ENCODE peak calls at places on chromosomes 2 and 18, in five cellular contexts. U, M, J, I and T are unnamed samples. For H3K27me3, the result is how much of the 10 kb centered on the place peaks cover.

GRCh38 chr2:11100976-11101375 is 54.3 kb upstream of the SLC66A3 start:
- DNase-seq in M (no peak), J (no peak), I (no peak), U (no peak), T (no peak)

GRCh38 chr2:169767243-169767888 is 31.3 kb upstream of the SSB start:
- DNase-seq in J (no peak), U (peak), M (peak), I (peak), T (peak)

GRCh38 chr2:145842002-145842401 is 1322.1 kb upstream of the ZEB2 start:
- DNase-seq in M (peak), J (no peak), I (no peak), U (no peak), T (no peak)

GRCh38 chr18:68449292-68449691 is 265.6 kb downstream of the TMX3 start:
- DNase-seq in J (no peak), I (no peak), U (no peak), M (peak), T (no peak)

GRCh38 chr2:156536534-156536933 is 100.4 kb downstream of the GPD2 start:
- DNase-seq in M (no peak), U (no peak), I (no peak), J (no peak), T (no peak)

GRCh38 chr2:219119422-219120043 is 41.1 kb downstream of the NHEJ1 start:
- DNase-seq in M (peak), J (peak), I (peak), U (peak), T (peak)

GRCh38 chr2:77862120-77862519 is 339.9 kb upstream of the LRRTM4 start:
- DNase-seq in J (no peak), I (no peak), U (no peak), M (no peak), T (no peak)

GRCh38 chr2:45755585-45756330 is 104.3 kb downstream of the PRKCE start:
- DNase-seq in J (no peak), M (peak), U (no peak), I (no peak), T (no peak)

GRCh38 chr18:3368193-3368592 is 81.8 kb upstream of the TGIF1 start:
- DNase-seq in M (peak), I (no peak), U (no peak), J (no peak), T (no peak)

GRCh38 chr2:45765847-45766254 is 114.4 kb downstream of the PRKCE start:
- DNase-seq in M (peak), U (peak), J (no peak), I (no peak), T (no peak)

GRCh38 chr2:23801396-23801795 is 125.5 kb downstream of the ATAD2B start:
- DNase-seq in M (peak), J (no peak), I (no peak), U (no peak), T (no peak)

GRCh38 chr2:197571622-197572271 is 55.9 kb downstream of the MOB4 start:
- DNase-seq in I (no peak), J (no peak), U (no peak), M (peak), T (no peak)

GRCh38 chr18:23585897-23586248 is 433 bp downstream of the NPC1 start:
- DNase-seq in I (no peak), J (no peak), M (no peak), U (no peak), T (no peak)

GRCh38 chr18:11149441-11150270 is at the start of gene PIEZO2:
- DNase-seq in M (peak), J (peak), U (peak), I (peak), T (no peak)

GRCh38 chr2:63424329-63425078 is 163.8 kb downstream of the WDPCP start:
- DNase-seq in M (peak), J (no peak), I (no peak), U (no peak), T (no peak)

GRCh38 chr2:151852260-151853069 is 24.2 kb upstream of the ARL5A start:
- DNase-seq in I (no peak), J (no peak), M (no peak), U (no peak), T (no peak)

GRCh38 chr2:28606986-28607441 is 111.2 kb downstream of the PLB1 start:
- DNase-seq in U (no peak), I (peak), J (no peak), M (no peak), T (no peak)

GRCh38 chr2:224869601-224870000 is 153.4 kb upstream of the CCDC195 start:
- DNase-seq in J (no peak), M (peak), U (no peak), I (no peak), T (no peak)

GRCh38 chr2:121134728-121135127 is 150.3 kb downstream of the TFCP2L1 start:
- DNase-seq in U (no peak), I (no peak), J (no peak), M (no peak), T (no peak)

GRCh38 chr18:44938396-44939036 is 257.8 kb downstream of the SETBP1 start:
- DNase-seq in J (no peak), M (no peak), U (peak), I (no peak), T (no peak)

GRCh38 chr2:60926751-60927568 is 45.6 kb downstream of the REL start:
- DNase-seq in J (no peak), M (peak), U (no peak), I (no peak), T (no peak)

GRCh38 chr2:232543928-232544631 is 4.6 kb downstream of the CHRNG start:
- DNase-seq in M (no peak), I (no peak), J (peak), U (no peak), T (no peak)

GRCh38 chr2:113200736-113201490 is 27.1 kb downstream of the PSD4 start:
- DNase-seq in U (no peak), M (no peak), J (no peak), I (peak), T (no peak)

GRCh38 chr2:133352719-133353118 is 215.5 kb downstream of the NCKAP5 start:
- DNase-seq in J (no peak), I (no peak), U (no peak), M (no peak), T (no peak)

GRCh38 chr2:133497261-133497893 is 70.9 kb downstream of the NCKAP5 start:
- DNase-seq in I (no peak), M (no peak), U (no peak), J (no peak), T (no peak)

GRCh38 chr2:444937-445884 is 157.3 kb upstream of the ALKAL2 start:
- DNase-seq in I (no peak), U (no peak), M (no peak), J (no peak), T (no peak)

GRCh38 chr2:84527137-84528129 is 11.1 kb downstream of the DNAH6 start:
- DNase-seq in U (no peak), I (no peak), J (no peak), M (peak), T (no peak)

DNA sequence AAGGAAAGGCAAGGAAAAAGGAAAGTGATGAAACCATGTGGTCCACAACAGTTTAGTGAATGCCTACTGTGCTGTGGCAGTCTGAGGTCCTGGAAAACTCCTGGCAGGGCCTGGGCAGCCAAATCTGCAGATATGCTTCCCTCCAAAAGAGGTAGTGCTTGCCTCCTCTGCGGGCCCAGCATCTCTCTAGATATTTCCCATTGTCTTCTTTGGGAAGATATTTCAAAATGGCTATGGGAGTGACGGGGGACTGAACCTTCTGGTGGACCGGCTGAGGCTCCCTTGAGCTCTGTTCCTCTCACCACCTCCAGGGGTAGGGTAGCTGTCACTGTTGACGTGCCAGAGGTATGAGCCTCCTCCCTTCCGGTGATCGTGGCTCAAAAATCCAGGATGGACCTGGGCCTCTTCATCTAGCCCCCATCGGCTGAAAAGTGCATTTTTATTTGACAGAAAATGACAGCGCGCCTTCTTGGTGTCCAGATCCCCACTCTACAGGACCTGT is 9.2 kb upstream of the PAX3 start:
- DNase-seq in I (no peak), J (no peak), U (no peak), M (no peak), T (no peak)
- H3K27me3 ChIP-seq in I (under half), J (half or more), U (half or more), M (half or more), T (half or more)

GRCh38 chr2:238045575-238045974 is 15.2 kb upstream of the SCLY start:
- DNase-seq in U (no peak), I (no peak), M (no peak), J (no peak), T (no peak)
- H3K27ac ChIP-seq in U (no peak), I (no peak), M (no peak), J (no peak), T (no peak)

DNA sequence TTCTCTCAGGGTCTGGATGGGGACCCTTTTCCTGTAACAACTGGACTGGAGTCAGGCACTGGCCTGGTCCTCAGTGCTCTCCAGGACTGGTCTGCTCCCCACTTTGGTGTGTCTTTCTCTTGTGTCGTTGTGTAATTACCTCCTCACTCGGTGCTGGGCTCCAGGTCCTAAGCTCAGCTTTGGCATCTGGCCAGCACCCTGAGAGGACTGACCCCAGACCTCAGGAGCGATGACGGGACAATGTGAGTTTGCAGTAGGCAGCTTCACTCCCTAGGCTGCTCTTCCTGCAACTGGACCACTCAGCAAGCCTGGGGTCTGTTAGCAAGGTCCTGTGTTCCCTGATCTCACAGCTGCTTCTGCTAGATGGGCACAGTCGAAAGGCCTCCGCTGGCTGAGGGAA is 93.8 kb downstream of the COLEC12 start:
- DNase-seq in M (no peak), J (no peak), I (no peak), U (no peak), T (no peak)
- H3K27me3 ChIP-seq in M (under half), J (under half), I (under half), U (under half), T (under half)

GRCh38 chr2:106124787-106125549 is 69.1 kb downstream of the UXS1 start:
- DNase-seq in M (no peak), I (no peak), U (no peak), J (no peak), T (no peak)
- H3K27ac ChIP-seq in M (no peak), I (no peak), U (no peak), J (no peak), T (no peak)

GRCh38 chr18:47204908-47205522 is 28.9 kb upstream of the IER3IP1 start:
- DNase-seq in J (no peak), I (no peak), M (peak), U (peak), T (no peak)

GRCh38 chr18:47209166-47209565 is 33.0 kb upstream of the IER3IP1 start:
- DNase-seq in I (no peak), J (no peak), M (no peak), U (no peak), T (no peak)

GRCh38 chr18:47206945-47207637 is 30.9 kb upstream of the IER3IP1 start:
- DNase-seq in U (no peak), J (no peak), M (no peak), I (no peak), T (no peak)

GRCh38 chr18:47203626-47204464 is 27.7 kb upstream of the IER3IP1 start:
- DNase-seq in U (no peak), J (no peak), I (no peak), M (no peak), T (no peak)
- H3K27me3 ChIP-seq in U (under half), J (under half), I (under half), M (under half), T (under half)

GRCh38 chr2:195594916-195595694 is 61.9 kb upstream of the SLC39A10 start:
- DNase-seq in U (no peak), M (no peak), I (no peak), J (no peak), T (no peak)

GRCh38 chr2:195590199-195590865 is 66.7 kb upstream of the SLC39A10 start:
- DNase-seq in I (no peak), M (no peak), J (no peak), U (no peak), T (no peak)

GRCh38 chr2:195594248-195594647 is 62.8 kb upstream of the SLC39A10 start:
- DNase-seq in U (no peak), J (no peak), M (peak), I (no peak), T (no peak)

GRCh38 chr2:195590866-195591215 is 66.2 kb upstream of the SLC39A10 start:
- DNase-seq in M (peak), I (no peak), J (no peak), U (peak), T (no peak)

GRCh38 chr2:195592101-195592500 is 64.9 kb upstream of the SLC39A10 start:
- DNase-seq in U (no peak), J (no peak), M (peak), I (no peak), T (no peak)
- H3K27ac ChIP-seq in U (no peak), J (no peak), M (no peak), I (no peak), T (no peak)

GRCh38 chr18:22424564-22424963 is 6.8 kb upstream of the CTAGE1 start:
- DNase-seq in I (no peak), M (peak), U (no peak), J (no peak), T (no peak)
- H3K27me3 ChIP-seq in I (under half), M (under half), U (under half), J (under half), T (under half)

DNA sequence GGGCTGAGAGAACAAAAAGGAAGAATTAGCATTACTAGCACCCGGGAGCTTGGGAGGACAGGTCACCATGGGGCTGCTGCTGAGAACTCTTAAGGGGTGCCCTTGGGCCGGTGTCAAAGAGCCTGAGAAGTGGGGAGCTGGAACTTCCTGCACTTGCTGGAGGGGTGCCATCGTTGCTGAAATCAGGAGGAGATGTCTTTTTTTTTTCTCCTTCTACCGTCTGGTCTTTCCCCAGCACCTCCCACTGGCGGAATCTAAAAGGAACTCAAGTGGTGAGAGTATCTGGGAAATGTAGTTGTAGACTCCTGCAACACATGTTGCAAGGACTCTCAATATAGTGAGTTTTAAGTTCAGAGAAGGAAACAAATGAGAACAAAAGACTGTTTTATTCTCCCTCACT is 6.0 kb upstream of the AMMECR1L start:
- DNase-seq in U (no peak), J (peak), I (no peak), M (no peak), T (no peak)
- H3K27ac ChIP-seq in U (no peak), J (no peak), I (no peak), M (no peak), T (no peak)

GRCh38 chr2:68344031-68344430 is 21.1 kb upstream of the PLEK start:
- DNase-seq in U (no peak), J (no peak), I (no peak), M (no peak), T (no peak)

GRCh38 chr2:68340631-68341329 is 21.0 kb upstream of the CNRIP1 start:
- DNase-seq in U (no peak), M (no peak), I (no peak), J (no peak), T (no peak)

GRCh38 chr2:68342470-68342869 is 22.6 kb upstream of the PLEK start:
- DNase-seq in M (no peak), U (no peak), J (no peak), I (no peak), T (no peak)

GRCh38 chr2:68345129-68345875 is 19.8 kb upstream of the PLEK start:
- DNase-seq in I (no peak), U (no peak), M (no peak), J (no peak), T (no peak)

GRCh38 chr2:68341583-68341982 is 21.8 kb upstream of the CNRIP1 start:
- DNase-seq in J (no peak), M (no peak), U (no peak), I (no peak), T (no peak)
- H3K27me3 ChIP-seq in J (under half), M (under half), U (under half), I (under half), T (under half)

GRCh38 chr2:239605409-239605808 is 204.6 kb upstream of the HDAC4 start:
- DNase-seq in I (no peak), M (no peak), U (no peak), J (no peak), T (no peak)

GRCh38 chr2:239607795-239608171 is 207.0 kb upstream of the HDAC4 start:
- DNase-seq in I (no peak), M (no peak), J (peak), U (no peak), T (no peak)

GRCh38 chr2:239608723-239609122 is 207.9 kb upstream of the HDAC4 start:
- DNase-seq in J (peak), M (no peak), I (no peak), U (no peak), T (no peak)

GRCh38 chr2:239605976-239606375 is 205.2 kb upstream of the HDAC4 start:
- DNase-seq in M (no peak), J (no peak), U (no peak), I (peak), T (no peak)

GRCh38 chr2:239606955-239607794 is 206.4 kb upstream of the HDAC4 start:
- DNase-seq in J (no peak), U (no peak), M (no peak), I (peak), T (no peak)
- H3K27ac ChIP-seq in J (no peak), U (no peak), M (no peak), I (no peak), T (no peak)